ENCODE peak calls at places on chromosomes 1 and 21, in eight cellular contexts. N is esophagus squamous epithelium; R is CD8-positive, alpha-beta memory T cell; Y is fibroblast of lung; A is cardiac fibroblast; L is Peyer's patch; U is DND-41; V is testis. W is an unnamed sample.

GRCh38 chr1:162147760-162148159 is 78.3 kb downstream of the NOS1AP start:
- DNase-seq in N (no peak), A (no peak), L (no peak), Y (peak; percentile 16), U (no peak), V (no peak), R (no peak), W (no peak)

GRCh38 chr1:43660355-43660754 is 10.4 kb downstream of the KDM4A start:
- DNase-seq in L (no peak), N (no peak), R (no peak), U (no peak), A (no peak), V (no peak), Y (no peak), W (no peak)

GRCh38 chr1:200266871-200267270 is 143.0 kb downstream of the ZNF281 start:
- DNase-seq in U (no peak), L (no peak), V (no peak), Y (no peak), R (no peak), N (no peak), A (no peak), W (no peak)

GRCh38 chr21:30710499-30710898 is 8.1 kb downstream of the KRTAP21-3 start:
- DNase-seq in Y (no peak), N (no peak), A (no peak), R (no peak), V (no peak), L (no peak), U (no peak), W (no peak)

GRCh38 chr1:20112279-20113000 is 6.9 kb downstream of the PLA2G2D start:
- DNase-seq in V (no peak), Y (peak; percentile 57), U (no peak), L (peak; percentile 50), N (no peak), R (no peak), A (no peak), W (no peak)

GRCh38 chr1:42807056-42807668 is 9.8 kb upstream of the ERMAP start:
- DNase-seq in N (no peak), V (no peak), Y (no peak), U (no peak), R (no peak), L (no peak), A (no peak), W (no peak)

GRCh38 chr1:2816786-2817185 is 15.3 kb upstream of the TTC34 start:
- DNase-seq in R (no peak), V (no peak), U (no peak), A (no peak), N (no peak), L (no peak), Y (no peak), W (no peak)

GRCh38 chr1:161374373-161374772 is 6.7 kb upstream of the CFAP126 start:
- DNase-seq in N (no peak), A (peak; percentile 47), V (no peak), R (no peak), Y (no peak), U (no peak), L (no peak), W (no peak)

GRCh38 chr1:37663426-37664000 is 28.8 kb upstream of the CDCA8 start:
- DNase-seq in N (no peak), V (no peak), Y (no peak), A (no peak), R (no peak), U (no peak), L (no peak), W (no peak)

GRCh38 chr1:198935371-198935921 is 296.6 kb downstream of the PTPRC start:
- DNase-seq in U (peak; percentile 84), L (peak; percentile 74), A (peak; percentile 95), V (peak; percentile 84), N (no peak), R (peak; percentile 27), Y (peak; percentile 99), W (peak; percentile 66)

GRCh38 chr1:55362558-55362957 is 147.4 kb upstream of the USP24 start:
- DNase-seq in V (peak; percentile 57), A (peak; percentile 72), N (no peak), Y (peak; percentile 85), R (no peak), U (peak; percentile 18), L (no peak), W (no peak)

GRCh38 chr1:169484107-169484506 is 1.6 kb downstream of the SLC19A2 start:
- DNase-seq in V (no peak), R (no peak), N (no peak), U (no peak), A (no peak), Y (no peak), L (no peak), W (no peak)

GRCh38 chr1:169486281-169486904 is 649 bp upstream of the SLC19A2 start:
- DNase-seq in A (peak; percentile 76), N (no peak), Y (peak; percentile 74), R (no peak), L (no peak), U (no peak), V (no peak), W (no peak)

GRCh38 chr1:169484683-169485426 is 889 bp downstream of the SLC19A2 start:
- DNase-seq in L (peak; percentile 78), V (peak; percentile 66), U (peak; percentile 42), R (no peak), A (peak; percentile 81), N (no peak), Y (peak; percentile 72), W (peak; percentile 61)

GRCh38 chr1:169485427-169486280 is at the start of gene SLC19A2:
- DNase-seq in V (peak; percentile 99), U (peak; percentile 96), R (peak; percentile 92), A (peak; percentile 100), L (peak; percentile 99), Y (peak; percentile 100), N (peak; percentile 87), W (peak; percentile 100)

GRCh38 chr1:169483500-169483966 is 2.2 kb downstream of the SLC19A2 start:
- DNase-seq in U (no peak), L (peak; percentile 52), A (peak; percentile 68), N (no peak), V (peak; percentile 78), R (no peak), Y (peak; percentile 43), W (no peak)
- H3K4me3 ChIP-seq in U (no peak overlapping the region), L (peak overlapping the region; percentile 4), A (peak overlapping the region; percentile 86), N (peak overlapping the region; percentile 76), V (peak overlapping the region; percentile 7), R (no peak overlapping the region), Y (peak overlapping the region; percentile 63), W (no peak overlapping the region)

GRCh38 chr1:31718519-31718918 is 14.7 kb upstream of the COL16A1 start:
- DNase-seq in A (no peak), Y (no peak), L (no peak), U (no peak), N (no peak), R (no peak), V (no peak), W (no peak)

GRCh38 chr1:31714442-31715096 is 10.8 kb upstream of the COL16A1 start:
- DNase-seq in A (peak; percentile 74), R (peak; percentile 6), L (peak; percentile 79), V (peak; percentile 85), U (no peak), N (no peak), Y (peak; percentile 78), W (peak; percentile 66)

GRCh38 chr1:31715097-31715872 is 11.5 kb upstream of the COL16A1 start:
- DNase-seq in U (peak; percentile 22), A (peak; percentile 93), Y (peak; percentile 89), L (peak; percentile 96), V (peak; percentile 96), R (peak; percentile 10), N (no peak), W (peak; percentile 97)

GRCh38 chr1:31715873-31716220 is 12.0 kb upstream of the COL16A1 start:
- DNase-seq in A (no peak), N (no peak), R (no peak), Y (no peak), V (no peak), L (no peak), U (no peak), W (no peak)

GRCh38 chr1:31717341-31717740 is 13.5 kb upstream of the COL16A1 start:
- DNase-seq in L (no peak), Y (peak; percentile 54), N (no peak), V (no peak), U (no peak), A (no peak), R (no peak), W (no peak)
- H3K4me3 ChIP-seq in L (no peak overlapping the region), Y (no peak overlapping the region), N (no peak overlapping the region), V (no peak overlapping the region), U (no peak overlapping the region), A (no peak overlapping the region), R (no peak overlapping the region), W (no peak overlapping the region)

GRCh38 chr1:160322831-160323230 is 20.2 kb downstream of the COPA start:
- DNase-seq in R (no peak), U (no peak), N (no peak), V (no peak), A (no peak), L (no peak), Y (no peak), W (no peak)
- H3K4me3 ChIP-seq in R (no peak overlapping the region), U (no peak overlapping the region), N (no peak overlapping the region), V (no peak overlapping the region), A (no peak overlapping the region), L (no peak overlapping the region), Y (no peak overlapping the region), W (no peak overlapping the region)

DNA sequence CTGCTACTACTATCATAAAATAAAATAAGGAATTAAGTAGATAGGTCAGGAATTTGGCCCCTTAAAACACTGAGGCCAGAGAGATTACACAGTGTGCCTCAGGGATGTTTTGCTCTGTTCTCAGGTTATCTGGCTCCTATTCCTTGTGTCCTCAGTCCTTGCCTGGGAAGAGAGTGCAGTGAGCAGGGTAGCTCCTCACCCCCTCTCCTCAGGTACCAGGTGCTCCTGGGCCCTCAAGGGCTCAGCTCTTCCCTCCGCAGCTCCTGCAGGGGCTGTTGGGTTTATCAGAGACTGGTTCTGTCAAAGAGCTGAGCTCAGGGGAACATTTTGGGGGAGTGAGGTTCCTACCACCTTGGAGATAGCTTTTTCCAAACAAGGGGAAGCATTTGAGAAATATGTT is 20.1 kb upstream of the COQ8A start:
- DNase-seq in R (no peak), N (no peak), A (no peak), Y (no peak), L (no peak), V (no peak), U (no peak), W (no peak)
- H3K4me3 ChIP-seq in R (no peak overlapping the region), N (no peak overlapping the region), A (no peak overlapping the region), Y (no peak overlapping the region), L (no peak overlapping the region), V (no peak overlapping the region), U (no peak overlapping the region), W (no peak overlapping the region)

W was measured in colonic mucosa.